ENCODE peak calls at places on chromosomes 16 and 17, in five cellular contexts. Y is H4, B is posterior cingulate gyrus, D is lower leg skin, E is cardiac fibroblast. Z is an unnamed sample.

GRCh38 chr16:28264656-28265055 is 27.7 kb upstream of the SBK1 start:
- DNase-seq in B (peak), Y (peak), D (no peak), E (peak), Z (no peak)

GRCh38 chr17:55089955-55090573 is 121.5 kb downstream of the STXBP4 start:
- DNase-seq in E (peak), Y (peak), B (no peak), D (no peak), Z (peak)

GRCh38 chr16:30458561-30459394 is 13.1 kb upstream of the SEPHS2 start:
- DNase-seq in B (no peak), E (no peak), D (peak), Y (no peak), Z (peak)

GRCh38 chr16:88830250-88830649 is 18.5 kb upstream of the APRT start:
- DNase-seq in E (no peak), D (no peak), B (no peak), Y (no peak), Z (no peak)

GRCh38 chr16:49483251-49483650 is 109.6 kb downstream of the C16orf78 start:
- DNase-seq in D (peak), Y (no peak), E (no peak), B (no peak), Z (no peak)

GRCh38 chr16:67389911-67390815 is 3.1 kb downstream of the TPPP3 start:
- DNase-seq in E (no peak), D (peak), Y (no peak), B (no peak), Z (no peak)

GRCh38 chr17:75036643-75037268 is 10.0 kb downstream of the ATP5PD start:
- DNase-seq in D (peak), B (peak), E (peak), Y (no peak), Z (peak)

GRCh38 chr17:42809250-42809649 is 10.6 kb downstream of the CNTD1 start:
- DNase-seq in D (no peak), Y (peak), B (peak), E (peak), Z (no peak)

GRCh38 chr17:74432484-74433391 is 850 bp downstream of the GPRC5C start:
- DNase-seq in Y (no peak), E (no peak), D (no peak), B (no peak), Z (no peak)

GRCh38 chr16:3576211-3576610 is 992 bp downstream of the NLRC3 start:
- DNase-seq in D (no peak), B (no peak), E (no peak), Y (no peak), Z (no peak)

GRCh38 chr17:76742958-76743357 is 5.0 kb downstream of the MFSD11 start:
- DNase-seq in Y (no peak), E (no peak), D (no peak), B (no peak), Z (no peak)

GRCh38 chr16:79728923-79729240 is 128.3 kb upstream of the MAF start:
- DNase-seq in D (no peak), B (no peak), E (no peak), Y (no peak), Z (no peak)

GRCh38 chr17:41521574-41522261 is 3.0 kb upstream of the KRT15 start:
- DNase-seq in Y (peak), B (no peak), D (no peak), E (peak), Z (no peak)

GRCh38 chr17:62193297-62193696 is 128.2 kb upstream of the MED13 start:
- DNase-seq in E (no peak), D (no peak), Y (no peak), B (no peak), Z (no peak)

GRCh38 chr17:81523139-81524062 is 4.8 kb upstream of the FSCN2 start:
- DNase-seq in B (peak), D (no peak), Y (peak), E (no peak), Z (no peak)

GRCh38 chr16:47732122-47732805 is 271.1 kb downstream of the PHKB start:
- DNase-seq in Y (peak), E (peak), D (no peak), B (no peak), Z (no peak)

GRCh38 chr16:80614908-80615696 is 74.3 kb downstream of the DYNLRB2 start:
- DNase-seq in E (peak), D (no peak), B (no peak), Y (peak), Z (no peak)

GRCh38 chr17:8142887-8143580 is 9.2 kb downstream of the PER1 start:
- DNase-seq in D (no peak), Y (no peak), B (no peak), E (no peak), Z (no peak)

GRCh38 chr16:50315346-50315997 is 49.1 kb downstream of the ADCY7 start:
- DNase-seq in D (peak), B (no peak), E (no peak), Y (no peak), Z (no peak)

GRCh38 chr17:32854834-32855389 is 22.0 kb downstream of the MYO1D start:
- DNase-seq in D (no peak), Y (no peak), B (no peak), E (no peak), Z (no peak)

GRCh38 chr17:68455756-68456528 is 1.4 kb downstream of the WIPI1 start:
- DNase-seq in B (no peak), D (no peak), E (peak), Y (peak), Z (no peak)

GRCh38 chr16:12079411-12079965 is 103.0 kb downstream of the SNX29 start:
- DNase-seq in D (peak), B (no peak), Y (no peak), E (no peak), Z (no peak)

GRCh38 chr16:56245197-56245596 is 53.9 kb downstream of the GNAO1 start:
- DNase-seq in B (no peak), Y (peak), E (no peak), D (no peak), Z (no peak)

GRCh38 chr17:81684442-81684911 is 666 bp downstream of the HGS start:
- DNase-seq in B (no peak), E (peak), D (no peak), Y (no peak), Z (no peak)

GRCh38 chr17:64202683-64203430 is 60.2 kb downstream of the TEX2 start:
- DNase-seq in Y (no peak), E (peak), B (peak), D (no peak), Z (no peak)

GRCh38 chr16:27318399-27319256 is 4.9 kb downstream of the IL4R start:
- DNase-seq in E (peak), D (peak), Y (no peak), B (no peak), Z (peak)

Z was measured in T follicular helper cell.